ENCODE peak calls at places on chromosomes 4 and X, in five cellular contexts. U, O, N, E and K are unnamed samples.

GRCh38 chr4:11739992-11740391 is 311.3 kb upstream of the HS3ST1 start:
- DNase-seq in E (peak), O (no peak), N (peak), U (no peak), K (no peak)

GRCh38 chrX:102746134-102746584 is 25.6 kb downstream of the GPRASP3 start:
- DNase-seq in E (peak), O (peak), N (no peak), U (no peak), K (peak)

GRCh38 chr4:3010998-3011397 is 47.6 kb downstream of the GRK4 start:
- DNase-seq in O (no peak), N (peak), E (peak), U (no peak), K (no peak)

GRCh38 chr4:64774626-64775025 is 365.4 kb upstream of the TECRL start:
- DNase-seq in E (peak), O (no peak), U (no peak), N (no peak), K (no peak)

GRCh38 chr4:116702949-116703348 is 382.4 kb downstream of the TRAM1L1 start:
- DNase-seq in N (no peak), O (no peak), U (no peak), E (peak), K (peak)

GRCh38 chr4:188767496-188767895 is 628.3 kb downstream of the TRIML1 start:
- DNase-seq in O (no peak), E (no peak), U (no peak), N (peak), K (no peak)

GRCh38 chr4:121421594-121421993 is 40.8 kb upstream of the QRFPR start:
- DNase-seq in O (no peak), E (peak), N (no peak), U (peak), K (no peak)

GRCh38 chr4:99572527-99573240 is 1.9 kb upstream of the MTTP start:
- DNase-seq in E (peak), U (no peak), O (no peak), N (peak), K (no peak)

GRCh38 chrX:6981718-6982406 is 165.7 kb upstream of the STS start:
- DNase-seq in E (no peak), N (no peak), O (no peak), U (no peak), K (no peak)

GRCh38 chrX:30799327-30799726 is 89.7 kb downstream of the TAB3 start:
- DNase-seq in N (no peak), E (no peak), O (no peak), U (no peak), K (no peak)

GRCh38 chr4:11010624-11011023 is 326.1 kb upstream of the CLNK start:
- DNase-seq in O (no peak), N (no peak), U (no peak), E (no peak), K (no peak)

DNA sequence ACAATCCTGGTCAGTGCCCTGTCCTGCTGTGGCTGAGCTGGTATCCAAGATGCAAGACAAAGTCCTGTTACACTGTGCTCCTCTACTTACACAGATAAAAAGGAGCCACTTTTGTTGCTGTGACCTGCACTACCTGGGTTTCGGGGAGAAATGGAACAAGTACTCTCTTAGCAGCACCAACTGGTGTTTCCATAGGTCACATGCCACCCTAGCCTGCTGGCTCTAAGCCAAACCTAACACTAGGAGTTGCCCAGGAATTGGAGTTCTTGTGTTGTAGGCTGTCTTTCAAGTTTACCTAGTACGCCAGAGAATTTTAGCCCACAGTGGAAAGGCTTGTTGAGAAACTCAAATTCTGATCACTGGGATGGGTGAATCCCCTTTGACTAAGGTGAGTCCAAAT is 727.4 kb downstream of the FAM133A start:
- DNase-seq in E (no peak), N (no peak), U (no peak), O (no peak), K (no peak)
- H3K14ac ChIP-seq in E (no peak), N (no peak), U (no peak), O (no peak), K (no peak)

DNA sequence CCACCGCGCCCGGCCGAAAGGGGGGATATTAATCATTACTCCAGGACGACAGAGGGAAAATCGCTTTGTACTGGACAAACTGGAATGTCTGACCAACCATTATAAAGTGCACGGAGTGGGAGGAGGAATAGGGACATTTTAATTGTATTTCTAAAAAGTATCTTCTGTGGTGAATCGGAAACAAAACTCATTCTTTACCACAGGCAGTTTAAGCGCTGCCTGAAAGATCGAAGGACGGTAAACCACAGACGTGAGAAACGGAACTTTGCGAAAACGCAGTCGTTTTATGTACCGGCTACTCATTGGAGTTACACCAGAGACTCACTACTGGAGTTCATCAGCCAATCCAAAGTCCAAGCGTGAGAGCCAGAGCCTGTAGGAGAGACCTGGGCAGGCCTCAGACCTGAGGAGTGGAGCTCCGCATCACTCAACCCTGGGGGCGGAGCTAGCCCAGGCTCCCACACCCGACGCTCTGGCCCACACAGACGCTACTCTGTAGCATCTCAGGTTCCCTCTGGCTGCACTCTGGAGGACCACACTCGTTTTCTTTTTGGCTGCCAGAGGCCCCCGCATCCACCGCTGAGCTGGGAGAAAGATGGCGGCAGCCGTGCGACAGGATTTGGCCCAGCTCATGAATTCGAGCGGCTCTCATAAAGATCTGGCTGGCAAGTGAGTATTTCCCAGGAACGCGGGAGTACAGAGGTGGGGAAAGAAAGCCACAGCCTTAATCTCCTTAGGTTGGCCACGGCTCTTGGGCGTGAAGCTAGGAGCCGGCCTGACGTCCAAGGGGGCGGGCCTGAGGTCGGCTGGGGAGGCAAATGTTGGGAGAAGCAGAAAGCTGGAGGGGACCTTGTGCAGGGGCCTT is at the start of gene COPS4:
- DNase-seq in E (peak), N (peak), O (peak), U (peak), K (peak)
- H3K14ac ChIP-seq in E (no peak), N (peak), O (no peak), U (no peak), K (no peak)

DNA sequence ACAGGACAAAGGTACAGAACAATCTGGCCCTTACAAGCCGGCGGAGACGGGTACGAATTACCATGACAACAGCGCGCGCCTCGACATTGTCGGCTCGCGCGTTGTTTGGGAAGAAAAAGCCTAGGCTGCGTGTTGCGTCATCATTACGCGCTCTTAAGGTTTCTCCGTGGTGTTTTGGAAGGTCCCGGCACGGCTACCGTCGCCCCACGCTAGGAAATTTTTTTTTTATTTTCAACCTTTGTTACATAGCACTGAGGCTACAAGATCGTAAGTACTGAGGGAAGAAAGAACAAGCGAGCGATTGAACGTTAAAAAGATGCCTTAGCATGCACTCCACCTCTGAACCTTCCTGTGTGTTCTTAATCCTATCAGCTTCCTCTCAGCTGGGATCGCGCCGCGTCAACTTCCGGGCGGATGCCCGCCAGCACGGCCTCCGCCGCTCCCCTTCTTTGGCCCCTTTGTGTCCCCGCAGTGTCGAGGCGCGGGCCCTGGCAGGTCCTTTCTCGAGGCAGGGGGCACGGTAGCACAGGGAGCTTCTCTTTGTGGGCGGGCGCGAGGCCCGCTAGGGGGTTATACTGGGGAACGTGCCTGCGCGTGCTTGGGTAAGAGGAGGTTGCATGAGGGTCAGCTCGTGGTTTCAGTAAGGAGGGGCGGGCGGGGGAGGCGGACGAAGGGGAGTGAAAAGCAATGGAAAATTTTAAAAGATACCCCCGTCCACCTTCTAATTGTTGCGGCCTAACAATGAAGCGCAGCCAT is at the start of gene SMARCAD1:
- DNase-seq in O (peak), N (peak), E (peak), U (peak), K (peak)
- H3K14ac ChIP-seq in O (no peak), N (peak), E (no peak), U (no peak), K (peak)

DNA sequence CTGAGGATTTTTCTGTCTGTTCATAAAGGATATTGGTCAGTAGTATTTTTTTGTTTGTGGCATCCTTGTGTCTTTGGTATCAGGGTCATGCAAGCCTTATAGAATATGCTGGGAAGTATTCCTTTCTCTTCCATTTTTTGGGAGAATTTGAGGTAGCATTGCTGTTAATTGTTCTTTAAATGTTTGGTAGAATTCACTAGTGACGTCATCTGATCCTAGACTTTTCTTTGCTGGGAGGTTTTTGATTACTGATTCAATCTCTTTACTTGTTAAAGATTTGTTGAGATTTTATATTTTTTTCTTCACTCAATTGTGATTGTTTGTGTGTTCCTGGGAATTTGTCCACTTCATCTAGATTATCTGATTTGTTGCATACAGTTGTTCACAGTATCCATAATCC is 234.4 kb upstream of the ATP6AP2 start:
- DNase-seq in U (no peak), N (no peak), E (no peak), O (no peak), K (no peak)
- H3K14ac ChIP-seq in U (no peak), N (no peak), E (no peak), O (no peak), K (no peak)